ENCODE peak calls at places on chromosomes 2 and 18, in five cellular contexts. A is left ventricle myocardium superior; G is fibroblast of gingiva; V is stimulated activated CD8-positive, alpha-beta memory T cell treated with anti-CD3 and anti-CD28 coated beads, Interleukin-12 subunit alpha, Interleukin-12 subunit beta, amount 100 ng/mL, for 4 hours; S is activated CD4-positive, alpha-beta T cell treated with anti-CD3 and anti-CD28 coated beads for 36 hours. I is an unnamed sample.

GRCh38 chr18:44811586-44812125 is 131.0 kb downstream of the SETBP1 start:
- DNase-seq in A (no peak), S (no peak), G (no peak), V (no peak), I (no peak)

GRCh38 chr2:132489150-132489549 is 72.5 kb downstream of the GPR39 start:
- DNase-seq in A (peak; percentile 54), V (no peak), S (peak; percentile 7), G (no peak), I (no peak)

GRCh38 chr2:239943571-239943970 is 81.6 kb downstream of the NDUFA10 start:
- DNase-seq in G (no peak), A (peak; percentile 2), V (no peak), S (no peak), I (no peak)

GRCh38 chr2:50691518-50691917 is 340.4 kb downstream of the NRXN1 start:
- DNase-seq in G (no peak), S (no peak), V (no peak), A (no peak), I (no peak)

GRCh38 chr2:28219134-28219533 is 173.5 kb upstream of the FOSL2 start:
- DNase-seq in G (no peak), V (no peak), A (no peak), S (no peak), I (no peak)

GRCh38 chr2:25032094-25032493 is 9.8 kb upstream of the EFR3B start:
- DNase-seq in A (no peak), G (no peak), S (peak; percentile 5), V (no peak), I (no peak)

GRCh38 chr2:120218181-120218580 is 5.0 kb downstream of the TMEM185B start:
- DNase-seq in V (no peak), S (no peak), G (no peak), A (no peak), I (no peak)

GRCh38 chr2:46873632-46874068 is 42.0 kb downstream of the MCFD2 start:
- DNase-seq in S (peak; percentile 74), G (peak; percentile 83), A (peak; percentile 53), V (no peak), I (no peak)

GRCh38 chr2:119225084-119225864 is 1.6 kb downstream of the STEAP3 start:
- DNase-seq in V (no peak), S (no peak), G (no peak), A (no peak), I (no peak)

GRCh38 chr2:98175811-98176210 is 88.8 kb downstream of the VWA3B start:
- DNase-seq in A (peak; percentile 43), S (peak; percentile 45), G (no peak), V (no peak), I (no peak)

GRCh38 chr2:48504647-48505327 is 25.2 kb upstream of the STON1 start:
- DNase-seq in S (no peak), V (no peak), A (no peak), G (peak; percentile 88), I (no peak)

GRCh38 chr2:134927195-134927594 is 8.6 kb downstream of the CCNT2 start:
- DNase-seq in S (no peak), V (no peak), G (peak; percentile 30), A (no peak), I (no peak)

GRCh38 chr2:6972067-6972710 is 55.0 kb downstream of the RNF144A start:
- DNase-seq in S (no peak), G (no peak), A (no peak), V (no peak), I (no peak)

GRCh38 chr2:101667823-101668222 is 29.7 kb upstream of the MAP4K4 start:
- DNase-seq in S (no peak), A (no peak), G (no peak), V (no peak), I (no peak)

GRCh38 chr18:21321711-21322110 is 79.7 kb downstream of the GREB1L start:
- DNase-seq in S (no peak), V (no peak), A (no peak), G (no peak), I (no peak)

GRCh38 chr2:44748-45341 is 1.5 kb downstream of the FAM110C start:
- DNase-seq in V (no peak), G (no peak), S (no peak), A (no peak), I (no peak)

GRCh38 chr2:240426797-240427721 is 8.4 kb upstream of the GPC1 start:
- DNase-seq in V (no peak), G (no peak), A (no peak), S (peak; percentile 34), I (no peak)

GRCh38 chr18:75548353-75548752 is 120.8 kb upstream of the SMIM21 start:
- DNase-seq in A (no peak), S (peak; percentile 17), G (no peak), V (no peak), I (no peak)

GRCh38 chr2:16184341-16184890 is 244.1 kb downstream of the MYCN start:
- DNase-seq in V (no peak), G (no peak), A (no peak), S (no peak), I (no peak)

GRCh38 chr2:98480598-98480997 is 35.9 kb downstream of the INPP4A start:
- DNase-seq in V (no peak), A (no peak), S (no peak), G (no peak), I (no peak)

GRCh38 chr2:96875498-96876035 is 5.7 kb upstream of the SEMA4C start:
- DNase-seq in V (no peak), A (no peak), G (no peak), S (no peak), I (no peak)

GRCh38 chr2:143530753-143531152 is 401.5 kb downstream of the ARHGAP15 start:
- DNase-seq in V (no peak), A (no peak), G (no peak), S (no peak), I (no peak)

GRCh38 chr18:57091231-57091630 is 55.7 kb upstream of the BOD1L2 start:
- DNase-seq in S (no peak), V (no peak), G (no peak), A (no peak), I (no peak)